ENCODE peak calls at places on chromosomes 16 and 17, in seven cellular contexts. S, U, N, P, Y, R and B are unnamed samples.

GRCh38 chr16:84117482-84117843 is 721 bp upstream of the MBTPS1 start:
- DNase-seq in R (no peak), Y (peak; percentile 16), U (peak; percentile 13), P (peak; percentile 65), N (no peak), S (peak; percentile 14), B (no peak)

GRCh38 chr16:66309-67182 is 5.9 kb downstream of the RHBDF1 start:
- DNase-seq in R (peak; percentile 44), S (no peak), Y (no peak), P (no peak), N (no peak), U (no peak), B (no peak)

GRCh38 chr16:85010446-85010930 is 847 bp downstream of the ZDHHC7 start:
- DNase-seq in U (no peak), Y (no peak), R (no peak), S (no peak), N (no peak), P (no peak), B (no peak)

GRCh38 chr16:72951916-72952315 is 96.0 kb downstream of the ZFHX3 start:
- DNase-seq in S (no peak), U (no peak), P (no peak), N (no peak), R (no peak), Y (no peak), B (no peak)

GRCh38 chr17:69141802-69142472 is at the start of gene ABCA6:
- DNase-seq in R (no peak), U (peak; percentile 75), Y (no peak), P (no peak), N (peak; percentile 83), S (peak; percentile 27), B (no peak)

GRCh38 chr16:85402910-85403692 is 210.0 kb upstream of the GSE1 start:
- DNase-seq in Y (no peak), R (peak; percentile 77), N (no peak), U (no peak), S (no peak), P (peak; percentile 76), B (no peak)

GRCh38 chr17:35773674-35774425 is 13.2 kb downstream of the C17orf50 start:
- DNase-seq in U (no peak), Y (no peak), P (no peak), N (no peak), R (no peak), S (no peak), B (no peak)

GRCh38 chr17:49486012-49486641 is 9.0 kb upstream of the NGFR start:
- DNase-seq in R (no peak), N (no peak), U (no peak), P (no peak), Y (no peak), S (no peak), B (no peak)

GRCh38 chr17:18259621-18260331 is 686 bp upstream of the MIEF2 start:
- DNase-seq in R (no peak), P (no peak), Y (no peak), U (peak; percentile 58), S (peak; percentile 89), N (no peak), B (no peak)

GRCh38 chr16:80580109-80580832 is 39.5 kb downstream of the DYNLRB2 start:
- DNase-seq in P (no peak), U (no peak), R (no peak), N (no peak), S (peak; percentile 23), Y (peak; percentile 16), B (no peak)

GRCh38 chr17:66268247-66268927 is 34.0 kb upstream of the PRKCA start:
- DNase-seq in Y (no peak), U (peak; percentile 72), P (no peak), S (peak; percentile 56), N (peak; percentile 78), R (no peak), B (peak; percentile 66)

GRCh38 chr17:34235389-34236028 is 19.6 kb upstream of the CCL2 start:
- DNase-seq in U (no peak), S (no peak), P (peak; percentile 84), Y (no peak), N (no peak), R (peak; percentile 80), B (no peak)

GRCh38 chr16:73202176-73202729 is 154.3 kb upstream of the ZFHX3 start:
- DNase-seq in R (no peak), S (no peak), N (peak; percentile 94), P (no peak), U (peak; percentile 92), Y (no peak), B (peak; percentile 97)

GRCh38 chr16:64356267-64356666 is 765.6 kb downstream of the CDH11 start:
- DNase-seq in Y (no peak), P (no peak), U (peak; percentile 92), N (peak; percentile 82), R (no peak), S (peak; percentile 64), B (peak; percentile 77)

GRCh38 chr17:8939496-8940334 is 25.8 kb downstream of the PIK3R5 start:
- DNase-seq in S (no peak), N (no peak), R (no peak), P (no peak), Y (no peak), U (no peak), B (no peak)

GRCh38 chr17:1270210-1271019 is at the start of gene BHLHA9:
- DNase-seq in R (no peak), Y (no peak), P (no peak), N (no peak), U (no peak), S (no peak), B (no peak)

GRCh38 chr17:74610108-74610507 is 13.4 kb downstream of the CD300E start:
- DNase-seq in R (no peak), Y (no peak), U (no peak), S (no peak), N (no peak), P (no peak), B (no peak)

GRCh38 chr17:80664217-80664780 is 119.7 kb downstream of the RPTOR start:
- DNase-seq in R (no peak), U (no peak), Y (no peak), N (no peak), P (no peak), S (no peak), B (no peak)

GRCh38 chr17:60361889-60362288 is 30.0 kb downstream of the USP32 start:
- DNase-seq in R (no peak), S (no peak), U (no peak), Y (no peak), N (no peak), P (no peak), B (no peak)

GRCh38 chr16:54546481-54546880 is 259.9 kb upstream of the IRX3 start:
- DNase-seq in Y (no peak), N (no peak), U (no peak), P (no peak), S (no peak), R (no peak), B (no peak)

GRCh38 chr16:10964039-10964890 is 19.9 kb downstream of the CLEC16A start:
- DNase-seq in Y (peak; percentile 59), N (peak; percentile 53), P (peak; percentile 85), U (peak; percentile 64), R (peak; percentile 89), S (peak; percentile 59), B (no peak)

GRCh38 chr17:77049440-77049839 is 91.3 kb upstream of the SEC14L1 start:
- DNase-seq in P (no peak), S (peak; percentile 37), N (no peak), U (no peak), Y (no peak), R (peak; percentile 27), B (no peak)

GRCh38 chr17:70091681-70092080 is 16.7 kb downstream of the KCNJ16 start:
- DNase-seq in Y (no peak), P (no peak), N (no peak), S (no peak), R (no peak), U (peak; percentile 19), B (no peak)

GRCh38 chr17:6910987-6911603 is 79.6 kb upstream of the TEKT1 start:
- DNase-seq in P (no peak), U (peak; percentile 58), R (no peak), N (peak; percentile 38), S (peak; percentile 51), Y (no peak), B (no peak)

GRCh38 chr16:64638804-64639203 is 483.1 kb downstream of the CDH11 start:
- DNase-seq in Y (no peak), U (no peak), S (no peak), R (no peak), P (no peak), N (no peak), B (no peak)

GRCh38 chr16:67192781-67193260 is 866 bp downstream of the E2F4 start:
- DNase-seq in U (no peak), S (no peak), Y (no peak), N (no peak), R (no peak), P (no peak), B (no peak)

GRCh38 chr17:35167666-35168065 is 20.0 kb downstream of the UNC45B start:
- DNase-seq in U (peak; percentile 79), Y (no peak), S (peak; percentile 80), R (no peak), N (no peak), P (no peak), B (no peak)

GRCh38 chr17:40304464-40304863 is 4.5 kb upstream of the RARA start:
- DNase-seq in R (no peak), U (peak; percentile 75), S (no peak), N (peak; percentile 77), Y (no peak), P (no peak), B (peak; percentile 78)

GRCh38 chr17:63277629-63278028 is 168.5 kb downstream of the CYB561 start:
- DNase-seq in R (no peak), P (no peak), U (no peak), N (no peak), Y (no peak), S (no peak), B (no peak)

GRCh38 chr16:83939266-83939856 is 13.7 kb upstream of the OSGIN1 start:
- DNase-seq in Y (no peak), N (no peak), R (no peak), P (no peak), S (no peak), U (no peak), B (no peak)

GRCh38 chr17:78117027-78117981 is 11.3 kb downstream of the TMC6 start:
- DNase-seq in N (no peak), P (no peak), Y (no peak), R (no peak), S (no peak), U (no peak), B (no peak)

GRCh38 chr16:77414752-77415231 is 20.0 kb downstream of the ADAMTS18 start:
- DNase-seq in R (no peak), P (no peak), Y (no peak), S (no peak), N (no peak), U (peak; percentile 1), B (no peak)

GRCh38 chr17:42116705-42117396 is 4.3 kb downstream of the KAT2A start:
- DNase-seq in S (peak; percentile 61), P (peak; percentile 93), N (peak; percentile 71), Y (peak; percentile 63), R (peak; percentile 84), U (peak; percentile 73), B (no peak)

GRCh38 chr17:1070411-1070810 is 73.5 kb downstream of the TIMM22 start:
- DNase-seq in R (no peak), P (no peak), U (no peak), Y (no peak), S (no peak), N (no peak), B (no peak)

GRCh38 chr17:38451840-38452529 is 23.7 kb downstream of the ARHGAP23 start:
- DNase-seq in N (peak; percentile 68), P (no peak), Y (no peak), U (peak; percentile 98), R (no peak), S (peak; percentile 85), B (peak; percentile 66)

GRCh38 chr16:64253525-64253924 is 868.3 kb downstream of the CDH11 start:
- DNase-seq in U (no peak), P (no peak), N (no peak), R (no peak), Y (no peak), S (no peak), B (no peak)

GRCh38 chr17:67074781-67075180 is 30.4 kb downstream of the CACNG1 start:
- DNase-seq in S (no peak), N (no peak), P (no peak), U (no peak), R (no peak), Y (no peak), B (no peak)

GRCh38 chr17:50817838-50818237 is 17.5 kb upstream of the WFIKKN2 start:
- DNase-seq in R (no peak), S (peak; percentile 89), Y (no peak), N (no peak), U (no peak), P (no peak), B (no peak)